ENCODE peak calls at places on chromosome 5, in six cellular contexts. F is lung; T is CD8-positive, alpha-beta T cell; R is lower leg skin; Y is MM.1S; S is Caco-2. L is an unnamed sample.

GRCh38 chr5:157607371-157608161 is 32.0 kb upstream of the ADAM19 start:
- DNase-seq in F (no peak), T (no peak), R (no peak), Y (peak; percentile 61), S (no peak), L (no peak)

GRCh38 chr5:142626056-142626455 is 59.8 kb downstream of the FGF1 start:
- DNase-seq in F (no peak), T (no peak), R (no peak), Y (no peak), S (no peak), L (no peak)

GRCh38 chr5:11793396-11793795 is 110.8 kb downstream of the CTNND2 start:
- DNase-seq in F (no peak), T (no peak), R (no peak), Y (no peak), S (no peak), L (no peak)

GRCh38 chr5:51472472-51472871 is 89.2 kb downstream of the ISL1 start:
- DNase-seq in F (no peak), T (no peak), R (no peak), Y (no peak), S (no peak), L (no peak)

GRCh38 chr5:6446626-6447309 is 1.9 kb upstream of the UBE2QL1 start:
- DNase-seq in F (no peak), T (no peak), R (no peak), Y (no peak), S (no peak), L (no peak)

GRCh38 chr5:83473344-83474169 is 2.0 kb downstream of the VCAN start:
- DNase-seq in F (peak; percentile 83), T (no peak), R (peak; percentile 97), Y (peak; percentile 78), S (peak; percentile 81), L (no peak)

GRCh38 chr5:65926893-65927292 is 518 bp downstream of the ERBIN start:
- DNase-seq in F (no peak), T (no peak), R (no peak), Y (peak; percentile 17), S (no peak), L (no peak)

GRCh38 chr5:93252165-93252564 is 328.9 kb downstream of the NR2F1-AS1 start:
- DNase-seq in F (no peak), T (no peak), R (no peak), Y (no peak), S (no peak), L (no peak)

GRCh38 chr5:137395011-137395755 is 103.9 kb downstream of the SPOCK1 start:
- DNase-seq in F (no peak), T (no peak), R (no peak), Y (no peak), S (no peak), L (no peak)

GRCh38 chr5:172554562-172554961 is 86.5 kb upstream of the NEURL1B start:
- DNase-seq in F (no peak), T (no peak), R (no peak), Y (no peak), S (no peak), L (no peak)

GRCh38 chr5:58410441-58410840 is 49.4 kb downstream of the PLK2 start:
- DNase-seq in F (no peak), T (no peak), R (no peak), Y (peak; percentile 39), S (no peak), L (no peak)

GRCh38 chr5:149857499-149857898 is 87.1 kb downstream of the PDE6A start:
- DNase-seq in F (peak; percentile 66), T (no peak), R (peak; percentile 96), Y (no peak), S (peak; percentile 6), L (no peak)

GRCh38 chr5:174675916-174676315 is 48.5 kb upstream of the MSX2 start:
- DNase-seq in F (no peak), T (no peak), R (no peak), Y (no peak), S (no peak), L (no peak)
- H3K4me3 ChIP-seq in F (no peak overlapping the region), T (no peak overlapping the region), R (no peak overlapping the region), Y (no peak overlapping the region), S (no peak overlapping the region), L (no peak overlapping the region)

GRCh38 chr5:1036504-1037122 is 28.0 kb downstream of the NKD2 start:
- DNase-seq in F (no peak), T (no peak), R (peak; percentile 73), Y (no peak), S (no peak), L (no peak)

GRCh38 chr5:1038417-1039209 is 30.0 kb downstream of the NKD2 start:
- DNase-seq in F (no peak), T (no peak), R (peak; percentile 79), Y (no peak), S (no peak), L (no peak)

GRCh38 chr5:1037123-1037670 is 28.6 kb downstream of the NKD2 start:
- DNase-seq in F (no peak), T (no peak), R (peak; percentile 80), Y (no peak), S (no peak), L (no peak)

GRCh38 chr5:1039210-1039548 is 30.6 kb downstream of the NKD2 start:
- DNase-seq in F (no peak), T (no peak), R (no peak), Y (no peak), S (no peak), L (no peak)

DNA sequence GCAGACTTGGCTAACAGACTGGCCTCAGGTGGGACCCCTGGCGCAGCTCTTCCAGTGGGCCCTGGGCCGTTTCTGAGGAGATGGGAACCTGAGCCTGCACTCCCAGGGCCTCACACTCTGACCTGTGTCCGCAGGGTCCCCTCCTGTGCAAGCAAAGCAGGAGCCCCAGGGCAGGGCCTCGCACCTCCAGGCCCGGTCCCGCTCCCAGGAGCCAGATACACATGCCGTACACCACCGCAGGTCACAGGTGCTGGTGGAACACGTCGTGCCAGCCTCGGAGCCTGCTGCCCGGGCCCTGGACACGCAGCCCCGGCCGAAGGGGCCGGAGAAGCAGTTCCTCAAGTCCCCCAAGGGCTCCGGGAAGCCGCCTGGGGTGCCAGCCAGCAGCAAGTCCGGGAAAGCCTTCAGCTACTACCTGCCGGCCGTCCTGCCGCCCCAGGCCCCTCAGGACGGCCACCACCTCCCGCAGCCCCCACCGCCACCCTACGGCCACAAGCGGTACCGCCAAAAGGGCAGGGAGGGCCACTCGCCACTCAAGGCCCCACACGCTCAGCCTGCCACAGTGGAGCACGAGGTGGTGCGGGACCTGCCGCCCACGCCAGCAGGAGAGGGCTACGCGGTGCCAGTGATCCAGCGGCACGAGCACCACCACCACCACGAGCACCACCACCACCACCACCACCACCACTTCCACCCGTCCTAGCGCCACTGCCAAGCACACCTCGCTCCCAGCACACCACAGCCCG is 29.2 kb downstream of the NKD2 start:
- DNase-seq in F (no peak), T (no peak), R (peak; percentile 80), Y (no peak), S (no peak), L (no peak)
- H3K4me3 ChIP-seq in F (no peak overlapping the region), T (no peak overlapping the region), R (no peak overlapping the region), Y (no peak overlapping the region), S (no peak overlapping the region), L (no peak overlapping the region)

GRCh38 chr5:54090495-54091084 is 219.8 kb downstream of the ARL15 start:
- DNase-seq in F (no peak), T (no peak), R (no peak), Y (no peak), S (no peak), L (no peak)
- H3K4me3 ChIP-seq in F (no peak overlapping the region), T (no peak overlapping the region), R (no peak overlapping the region), Y (no peak overlapping the region), S (no peak overlapping the region), L (no peak overlapping the region)

GRCh38 chr5:120255214-120255613 is 208.9 kb upstream of the PRR16 start:
- DNase-seq in F (no peak), T (no peak), R (no peak), Y (no peak), S (no peak), L (no peak)

GRCh38 chr5:120256376-120256775 is 207.7 kb upstream of the PRR16 start:
- DNase-seq in F (no peak), T (no peak), R (no peak), Y (no peak), S (no peak), L (no peak)

GRCh38 chr5:120257358-120257971 is 206.6 kb upstream of the PRR16 start:
- DNase-seq in F (no peak), T (no peak), R (no peak), Y (no peak), S (no peak), L (no peak)

GRCh38 chr5:120254385-120254784 is 209.7 kb upstream of the PRR16 start:
- DNase-seq in F (no peak), T (no peak), R (no peak), Y (no peak), S (no peak), L (no peak)

DNA sequence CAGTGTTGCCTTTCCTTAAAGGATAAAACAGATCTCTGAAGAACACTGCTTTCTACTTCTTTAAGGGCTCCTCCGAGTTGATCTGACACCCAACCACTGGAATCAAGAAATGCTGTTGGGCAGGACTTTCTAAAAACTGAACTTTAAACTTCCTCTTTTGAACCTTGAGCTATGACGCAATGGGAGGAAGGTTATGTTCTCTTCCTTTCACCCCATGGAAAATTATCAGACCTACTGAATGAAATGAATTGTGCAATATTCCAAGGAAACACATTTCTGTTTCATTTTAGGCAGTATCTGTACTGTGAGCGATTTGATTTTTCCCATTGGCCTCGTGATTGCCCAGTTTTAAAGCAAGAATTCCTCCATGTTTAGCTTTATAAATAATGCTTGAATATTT is 206.0 kb upstream of the PRR16 start:
- DNase-seq in F (no peak), T (no peak), R (no peak), Y (no peak), S (no peak), L (no peak)
- H3K4me3 ChIP-seq in F (no peak overlapping the region), T (no peak overlapping the region), R (no peak overlapping the region), Y (no peak overlapping the region), S (no peak overlapping the region), L (no peak overlapping the region)

GRCh38 chr5:133685402-133686018 is 73.2 kb upstream of the FSTL4 start:
- DNase-seq in F (no peak), T (no peak), R (peak; percentile 74), Y (no peak), S (no peak), L (no peak)

GRCh38 chr5:133688386-133688785 is 76.0 kb upstream of the FSTL4 start:
- DNase-seq in F (no peak), T (no peak), R (no peak), Y (no peak), S (no peak), L (no peak)

GRCh38 chr5:133690746-133691145 is 78.4 kb upstream of the FSTL4 start:
- DNase-seq in F (no peak), T (no peak), R (no peak), Y (no peak), S (no peak), L (no peak)

GRCh38 chr5:133686566-133686965 is 74.2 kb upstream of the FSTL4 start:
- DNase-seq in F (no peak), T (no peak), R (peak; percentile 29), Y (no peak), S (no peak), L (no peak)

GRCh38 chr5:133687212-133688051 is 75.1 kb upstream of the FSTL4 start:
- DNase-seq in F (no peak), T (no peak), R (no peak), Y (no peak), S (no peak), L (no peak)
- H3K4me3 ChIP-seq in F (no peak overlapping the region), T (no peak overlapping the region), R (no peak overlapping the region), Y (no peak overlapping the region), S (no peak overlapping the region), L (no peak overlapping the region)

GRCh38 chr5:151450605-151451004 is 3.2 kb downstream of the SLC36A1 start:
- DNase-seq in F (no peak), T (no peak), R (no peak), Y (no peak), S (no peak), L (no peak)
- H3K4me3 ChIP-seq in F (no peak overlapping the region), T (no peak overlapping the region), R (no peak overlapping the region), Y (no peak overlapping the region), S (no peak overlapping the region), L (no peak overlapping the region)